ENCODE peak calls at places on chromosomes 1 and 21, in six cellular contexts. Y is retinal pigment epithelial cell, X is GM06990, E is fibroblast of villous mesenchyme, R is lower leg skin, S is tibial artery. Q is an unnamed sample.

GRCh38 chr1:33298623-33299277 is 22.1 kb downstream of the A3GALT2 start:
- DNase-seq in Y (no peak), X (peak), E (peak), R (peak), S (peak), Q (peak)

GRCh38 chr1:1430114-1430982 is 5.1 kb upstream of the VWA1 start:
- DNase-seq in Y (no peak), X (no peak), E (peak), R (peak), S (peak), Q (no peak)

GRCh38 chr21:32624726-32625125 is 12.5 kb upstream of the CFAP298 start:
- DNase-seq in Y (no peak), X (peak), E (peak), R (no peak), S (no peak), Q (no peak)

GRCh38 chr1:161200992-161201827 is 957 bp upstream of the NDUFS2 start:
- DNase-seq in Y (no peak), X (no peak), E (peak), R (peak), S (peak), Q (no peak)

GRCh38 chr1:230739564-230739963 is 7.6 kb upstream of the CAPN9 start:
- DNase-seq in Y (no peak), X (no peak), E (no peak), R (no peak), S (no peak), Q (no peak)

GRCh38 chr1:39657402-39657801 is 14.5 kb downstream of the NT5C1A start:
- DNase-seq in Y (no peak), X (no peak), E (no peak), R (no peak), S (no peak), Q (no peak)

GRCh38 chr1:44254392-44254791 is 41.1 kb downstream of the DMAP1 start:
- DNase-seq in Y (no peak), X (no peak), E (no peak), R (no peak), S (no peak), Q (no peak)

GRCh38 chr1:203691454-203691853 is 64.8 kb downstream of the ATP2B4 start:
- DNase-seq in Y (no peak), X (no peak), E (no peak), R (no peak), S (no peak), Q (no peak)

GRCh38 chr1:28173151-28173979 is 3.1 kb downstream of the PTAFR start:
- DNase-seq in Y (no peak), X (peak), E (no peak), R (no peak), S (no peak), Q (peak)

GRCh38 chr1:103529746-103530145 is 4.2 kb downstream of the RNPC3 start:
- DNase-seq in Y (no peak), X (no peak), E (no peak), R (peak), S (no peak), Q (no peak)

GRCh38 chr1:53669511-53670191 is 69.3 kb downstream of the GLIS1 start:
- DNase-seq in Y (no peak), X (no peak), E (no peak), R (no peak), S (no peak), Q (no peak)

GRCh38 chr1:19644422-19644760 is 280 bp downstream of the NBL1 start:
- DNase-seq in Y (no peak), X (no peak), E (no peak), R (no peak), S (no peak), Q (no peak)

GRCh38 chr1:99539131-99539530 is 106.8 kb upstream of the PALMD start:
- DNase-seq in Y (no peak), X (no peak), E (no peak), R (no peak), S (no peak), Q (no peak)

GRCh38 chr1:166089804-166090203 is 77.0 kb downstream of the FAM78B start:
- DNase-seq in Y (no peak), X (no peak), E (no peak), R (no peak), S (no peak), Q (no peak)

GRCh38 chr21:46457801-46458314 is 833 bp upstream of the DIP2A start:
- DNase-seq in Y (no peak), X (no peak), E (peak), R (peak), S (peak), Q (peak)

GRCh38 chr1:202631076-202631923 is 79.0 kb downstream of the SYT2 start:
- DNase-seq in Y (no peak), X (no peak), E (no peak), R (no peak), S (no peak), Q (no peak)

GRCh38 chr1:66585002-66585401 is 51.0 kb downstream of the SGIP1 start:
- DNase-seq in Y (no peak), X (no peak), E (peak), R (no peak), S (no peak), Q (no peak)

GRCh38 chr1:227886993-227887696 is 60.6 kb downstream of the WNT9A start:
- DNase-seq in Y (no peak), X (no peak), E (peak), R (peak), S (peak), Q (peak)

GRCh38 chr1:193884848-193885558 is 698.6 kb upstream of the B3GALT2 start:
- DNase-seq in Y (no peak), X (no peak), E (no peak), R (no peak), S (no peak), Q (no peak)

GRCh38 chr1:199178646-199179045 is 539.8 kb downstream of the PTPRC start:
- DNase-seq in Y (no peak), X (no peak), E (no peak), R (no peak), S (no peak), Q (no peak)
- H3K4me3 ChIP-seq in Y (no peak), X (no peak), E (no peak), R (no peak), S (no peak), Q (no peak)

GRCh38 chr1:58783993-58784757 is at the start of gene JUN:
- DNase-seq in Y (peak), X (peak), E (peak), R (peak), S (peak), Q (peak)
- TF ChIP-seq CTCF in Y (no peak), X (no peak), E (no peak), R (no peak), S (no peak), Q (no peak)

GRCh38 chr1:82161651-82162238 is 361.0 kb downstream of the ADGRL2 start:
- DNase-seq in Y (peak), X (no peak), E (peak), R (no peak), S (no peak), Q (no peak)

GRCh38 chr1:82165304-82165703 is 364.6 kb downstream of the ADGRL2 start:
- DNase-seq in Y (no peak), X (no peak), E (no peak), R (no peak), S (no peak), Q (no peak)

GRCh38 chr1:82162526-82163420 is 362.0 kb downstream of the ADGRL2 start:
- DNase-seq in Y (peak), X (no peak), E (no peak), R (no peak), S (no peak), Q (no peak)

GRCh38 chr1:82160903-82161302 is 360.2 kb downstream of the ADGRL2 start:
- DNase-seq in Y (no peak), X (no peak), E (no peak), R (no peak), S (no peak), Q (no peak)

GRCh38 chr1:82160036-82160435 is 359.3 kb downstream of the ADGRL2 start:
- DNase-seq in Y (no peak), X (no peak), E (no peak), R (no peak), S (no peak), Q (no peak)
- H3K4me3 ChIP-seq in Y (no peak), X (no peak), E (no peak), R (no peak), S (no peak), Q (no peak)

GRCh38 chr1:62177621-62178020 is 17.0 kb upstream of the L1TD1 start:
- DNase-seq in Y (no peak), X (no peak), E (no peak), R (no peak), S (no peak), Q (no peak)

GRCh38 chr1:62180649-62181048 is 14.0 kb upstream of the L1TD1 start:
- DNase-seq in Y (no peak), X (no peak), E (no peak), R (no peak), S (no peak), Q (no peak)

GRCh38 chr1:62176597-62177312 is 17.9 kb upstream of the L1TD1 start:
- DNase-seq in Y (no peak), X (no peak), E (no peak), R (no peak), S (no peak), Q (no peak)

GRCh38 chr1:62178372-62178771 is 16.3 kb upstream of the L1TD1 start:
- DNase-seq in Y (no peak), X (no peak), E (no peak), R (no peak), S (no peak), Q (no peak)

DNA sequence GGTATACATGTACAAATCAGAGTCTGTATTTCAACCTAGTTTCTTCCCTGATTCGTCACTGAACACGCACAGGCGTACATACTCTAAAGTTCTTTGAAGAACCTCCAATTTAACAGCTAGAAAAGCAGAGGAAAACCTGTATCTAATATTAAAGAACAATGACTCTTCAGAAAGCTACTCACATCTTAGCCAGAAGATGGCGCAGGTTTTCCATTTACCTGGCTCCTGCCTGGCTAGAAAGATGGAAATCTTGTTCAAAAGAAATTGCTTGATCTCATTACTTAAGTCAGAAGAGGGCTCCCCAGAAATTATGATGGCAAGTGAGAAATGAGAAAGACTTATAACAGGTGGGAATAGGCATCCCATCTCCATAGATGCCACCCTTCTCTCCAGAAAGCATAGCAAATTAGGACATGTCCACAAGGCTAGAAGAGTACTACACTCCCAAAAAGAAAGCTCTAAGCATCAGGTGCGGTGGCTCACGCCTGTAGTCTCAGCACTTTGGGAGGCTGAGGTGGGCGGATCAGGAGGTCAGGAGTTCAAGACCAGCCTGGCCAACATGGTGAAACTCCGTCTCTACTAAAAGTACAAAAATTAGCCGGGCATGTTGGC is 19.0 kb upstream of the L1TD1 start:
- DNase-seq in Y (no peak), X (no peak), E (peak), R (no peak), S (no peak), Q (no peak)
- TF ChIP-seq CTCF in Y (peak), X (peak), E (peak), R (no peak), S (peak), Q (peak)

DNA sequence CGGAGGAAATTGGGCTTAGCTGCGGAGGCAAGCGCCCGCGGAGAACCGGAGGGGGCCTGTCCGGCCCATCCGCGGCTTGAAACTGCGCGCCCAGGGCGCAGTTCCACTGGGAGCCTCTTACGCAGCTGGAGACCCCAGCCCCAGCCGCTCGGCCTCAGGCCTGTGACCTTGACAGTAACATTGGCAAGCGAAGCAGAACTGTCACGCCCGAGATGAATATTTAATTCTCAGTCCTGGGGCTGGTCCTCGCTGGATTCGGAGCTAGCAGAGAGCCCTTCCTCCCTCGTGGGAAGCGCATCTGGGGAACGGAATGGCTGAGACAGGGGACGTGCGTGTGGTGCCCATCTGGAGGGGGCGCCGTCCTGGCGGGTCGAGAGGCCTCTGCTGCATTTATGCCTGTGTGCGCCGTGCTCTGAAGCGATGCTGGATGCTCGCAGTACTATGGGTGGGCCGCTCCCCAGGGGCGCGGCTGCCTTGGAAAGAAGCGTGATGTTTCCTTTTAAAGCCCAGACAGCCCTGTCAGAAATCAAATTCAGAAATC is 951 bp downstream of the SLC6A17 start:
- DNase-seq in Y (no peak), X (no peak), E (no peak), R (no peak), S (no peak), Q (no peak)
- H3K4me3 ChIP-seq in Y (no peak), X (no peak), E (no peak), R (no peak), S (peak), Q (peak)

GRCh38 chr21:42653492-42654061 is at the start of gene PDE9A:
- DNase-seq in Y (no peak), X (no peak), E (no peak), R (no peak), S (no peak), Q (no peak)

GRCh38 chr21:42655797-42656770 is 2.7 kb downstream of the PDE9A start:
- DNase-seq in Y (no peak), X (no peak), E (no peak), R (no peak), S (no peak), Q (no peak)

GRCh38 chr21:42652527-42653491 is 612 bp upstream of the PDE9A start:
- DNase-seq in Y (no peak), X (no peak), E (peak), R (no peak), S (peak), Q (peak)

GRCh38 chr21:42654913-42655796 is 1.7 kb downstream of the PDE9A start:
- DNase-seq in Y (no peak), X (no peak), E (no peak), R (no peak), S (no peak), Q (no peak)

GRCh38 chr21:42654179-42654912 is 925 bp downstream of the PDE9A start:
- DNase-seq in Y (no peak), X (no peak), E (peak), R (no peak), S (no peak), Q (no peak)
- TF ChIP-seq CTCF in Y (peak), X (no peak), E (peak), R (no peak), S (no peak), Q (no peak)

DNA sequence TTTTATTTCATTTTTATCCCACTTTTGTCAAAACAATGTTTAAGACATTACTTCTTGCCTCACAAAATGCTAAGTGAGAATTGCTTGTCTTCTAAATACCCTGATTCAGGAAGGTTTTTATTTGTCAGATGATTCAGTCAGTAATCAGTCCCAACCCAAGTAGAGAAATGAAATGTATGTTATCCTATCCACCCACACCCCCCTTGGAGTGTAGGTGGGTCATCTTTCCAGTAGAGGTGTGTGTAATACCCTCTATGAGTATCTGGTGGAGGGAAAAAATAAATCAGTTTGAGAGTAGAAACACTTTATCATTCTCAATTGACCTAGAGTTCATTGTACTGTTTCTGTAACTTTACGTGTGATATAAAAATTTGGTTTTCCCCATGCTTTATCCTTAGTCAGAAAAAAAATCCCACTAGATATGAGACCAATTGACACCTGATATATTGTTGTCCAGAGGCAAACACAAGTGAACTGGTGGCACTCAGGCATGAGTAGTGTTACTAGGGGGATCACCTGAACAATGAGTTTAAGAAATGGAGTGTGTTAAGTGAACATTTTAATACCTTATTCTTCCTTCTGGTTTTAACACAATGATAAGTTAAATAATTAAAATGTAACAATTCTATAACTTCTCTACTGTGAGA is 153.8 kb upstream of the C1orf105 start:
- DNase-seq in Y (no peak), X (no peak), E (no peak), R (no peak), S (no peak), Q (no peak)
- H3K4me3 ChIP-seq in Y (no peak), X (no peak), E (no peak), R (no peak), S (no peak), Q (no peak)

GRCh38 chr1:226708967-226709396 is 30.1 kb downstream of the ITPKB start:
- DNase-seq in Y (no peak), X (no peak), E (no peak), R (no peak), S (no peak), Q (peak)
- TF ChIP-seq CTCF in Y (peak), X (peak), E (no peak), R (no peak), S (no peak), Q (no peak)

DNA sequence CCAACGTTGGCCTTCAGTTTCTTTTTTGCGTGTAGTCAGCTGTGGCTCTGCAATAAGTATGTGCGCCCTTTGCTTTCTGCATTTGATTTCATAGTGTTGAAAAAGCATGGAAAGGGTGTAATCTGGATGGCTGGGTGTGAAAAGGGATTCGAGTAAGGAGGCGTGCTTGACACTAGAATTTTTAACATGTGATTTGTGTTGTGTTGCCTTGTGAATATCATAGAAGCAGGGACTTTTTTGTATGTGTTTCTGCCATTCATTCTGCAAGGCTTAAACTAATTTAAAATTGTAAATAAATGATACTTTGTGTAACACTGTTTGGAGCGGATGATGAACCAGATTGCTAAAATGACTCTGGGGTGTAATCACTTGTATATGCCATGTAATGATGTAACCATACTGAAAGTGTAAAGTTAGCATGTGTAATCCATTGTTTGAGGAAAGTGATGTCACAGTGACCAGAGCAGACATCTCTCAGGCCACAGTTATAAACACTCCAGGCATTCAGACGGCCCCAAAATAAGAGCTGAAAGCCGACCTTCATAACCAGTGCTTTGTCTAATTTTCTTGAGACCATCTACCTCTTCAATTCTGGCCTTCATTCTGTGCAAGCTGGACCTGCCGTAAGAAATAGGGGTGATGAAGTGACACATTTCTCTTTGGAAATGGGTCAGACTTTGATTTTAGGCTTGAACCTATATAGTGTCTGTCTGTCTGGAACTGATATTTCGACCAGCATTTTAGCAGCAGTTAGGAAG is 616 bp downstream of the SH3BGR start:
- DNase-seq in Y (no peak), X (no peak), E (peak), R (no peak), S (no peak), Q (no peak)
- H3K4me3 ChIP-seq in Y (no peak), X (no peak), E (no peak), R (no peak), S (peak), Q (peak)

Q was measured in dorsolateral prefrontal cortex.